ENCODE peak calls at places on chromosomes 7 and 10, in seven cellular contexts. H is body of pancreas, V is prostate gland, U is IMR-90, S is esophagus muscularis mucosa, F is adrenal gland, N is suprapubic skin. G is an unnamed sample.

GRCh38 chr7:143882020-143882610 is 19.9 kb downstream of the TCAF1 start:
- DNase-seq in N (no peak), F (peak; percentile 77), V (peak; percentile 36), U (peak; percentile 59), S (peak; percentile 91), H (no peak), G (no peak)

GRCh38 chr7:148116954-148117353 is 473.6 kb upstream of the C7orf33 start:
- DNase-seq in S (no peak), V (no peak), U (no peak), H (no peak), N (no peak), F (no peak), G (no peak)

GRCh38 chr10:123633106-123633505 is 33.0 kb upstream of the GPR26 start:
- DNase-seq in U (no peak), V (no peak), F (no peak), H (no peak), S (peak; percentile 42), N (no peak), G (no peak)

GRCh38 chr10:52688906-52689305 is 83.7 kb downstream of the MBL2 start:
- DNase-seq in F (no peak), V (no peak), S (no peak), N (no peak), U (no peak), H (no peak), G (no peak)

GRCh38 chr10:130763491-130763890 is 548.0 kb downstream of the TCERG1L start:
- DNase-seq in S (no peak), U (no peak), N (peak; percentile 29), H (no peak), V (no peak), F (no peak), G (no peak)

GRCh38 chr7:33909755-33910154 is 4.4 kb downstream of the BMPER start:
- DNase-seq in N (no peak), U (no peak), F (no peak), V (no peak), S (no peak), H (no peak), G (no peak)

GRCh38 chr7:127888825-127889224 is 142.4 kb downstream of the LRRC4 start:
- DNase-seq in F (no peak), N (no peak), H (no peak), S (no peak), U (no peak), V (no peak), G (no peak)

GRCh38 chr7:139541600-139542307 is 18.3 kb downstream of the CLEC2L start:
- DNase-seq in H (no peak), U (no peak), F (no peak), S (no peak), N (no peak), V (no peak), G (no peak)

GRCh38 chr10:88838766-88839165 is 12.9 kb downstream of the ANKRD22 start:
- DNase-seq in V (no peak), S (no peak), F (no peak), U (no peak), N (no peak), H (no peak), G (no peak)

GRCh38 chr10:88841316-88842111 is 10.1 kb downstream of the ANKRD22 start:
- DNase-seq in F (no peak), V (no peak), H (no peak), U (no peak), S (no peak), N (no peak), G (no peak)

GRCh38 chr10:88843171-88843570 is 8.5 kb downstream of the ANKRD22 start:
- DNase-seq in S (no peak), U (no peak), H (no peak), F (no peak), V (no peak), N (no peak), G (no peak)

GRCh38 chr10:88840881-88841280 is 10.8 kb downstream of the ANKRD22 start:
- DNase-seq in N (no peak), F (no peak), S (no peak), U (no peak), V (no peak), H (no peak), G (no peak)

DNA sequence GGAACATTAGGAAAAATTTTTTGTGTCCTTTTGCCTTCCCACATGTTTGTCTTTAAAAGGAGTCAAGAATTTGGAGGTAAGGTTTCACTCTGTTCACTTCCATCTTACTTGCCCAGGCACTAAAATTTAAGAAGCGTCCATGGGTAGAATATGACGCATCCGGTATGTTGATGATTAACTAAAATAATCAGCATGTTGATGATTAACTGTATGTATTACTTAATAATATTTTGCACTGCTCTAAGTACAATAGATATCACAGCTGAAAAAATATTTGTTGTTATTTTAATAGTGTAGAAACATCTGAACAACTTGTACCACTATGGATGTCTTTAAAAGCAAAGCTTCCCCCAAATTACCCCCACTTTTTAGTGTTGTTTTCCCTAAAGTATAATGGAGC is 11.5 kb downstream of the ANKRD22 start:
- DNase-seq in V (no peak), H (no peak), S (no peak), U (no peak), F (no peak), N (no peak), G (no peak)
- TF ChIP-seq POLR2A in V (no peak), H (no peak), S (no peak), U (no peak), F (no peak), N (no peak), G (no peak)

GRCh38 chr10:58350023-58350422 is 15.2 kb downstream of the UBE2D1 start:
- DNase-seq in V (no peak), H (no peak), S (no peak), U (no peak), N (no peak), F (no peak), G (no peak)
- TF ChIP-seq POLR2A in V (no peak), H (no peak), S (no peak), U (no peak), N (no peak), F (no peak), G (no peak)

GRCh38 chr7:44801890-44802289 is 5.4 kb downstream of the PPIA start:
- DNase-seq in F (no peak), S (no peak), U (peak; percentile 37), H (no peak), V (no peak), N (no peak), G (no peak)
- TF ChIP-seq POLR2A in F (no peak), S (no peak), U (no peak), H (no peak), V (no peak), N (no peak), G (no peak)

DNA sequence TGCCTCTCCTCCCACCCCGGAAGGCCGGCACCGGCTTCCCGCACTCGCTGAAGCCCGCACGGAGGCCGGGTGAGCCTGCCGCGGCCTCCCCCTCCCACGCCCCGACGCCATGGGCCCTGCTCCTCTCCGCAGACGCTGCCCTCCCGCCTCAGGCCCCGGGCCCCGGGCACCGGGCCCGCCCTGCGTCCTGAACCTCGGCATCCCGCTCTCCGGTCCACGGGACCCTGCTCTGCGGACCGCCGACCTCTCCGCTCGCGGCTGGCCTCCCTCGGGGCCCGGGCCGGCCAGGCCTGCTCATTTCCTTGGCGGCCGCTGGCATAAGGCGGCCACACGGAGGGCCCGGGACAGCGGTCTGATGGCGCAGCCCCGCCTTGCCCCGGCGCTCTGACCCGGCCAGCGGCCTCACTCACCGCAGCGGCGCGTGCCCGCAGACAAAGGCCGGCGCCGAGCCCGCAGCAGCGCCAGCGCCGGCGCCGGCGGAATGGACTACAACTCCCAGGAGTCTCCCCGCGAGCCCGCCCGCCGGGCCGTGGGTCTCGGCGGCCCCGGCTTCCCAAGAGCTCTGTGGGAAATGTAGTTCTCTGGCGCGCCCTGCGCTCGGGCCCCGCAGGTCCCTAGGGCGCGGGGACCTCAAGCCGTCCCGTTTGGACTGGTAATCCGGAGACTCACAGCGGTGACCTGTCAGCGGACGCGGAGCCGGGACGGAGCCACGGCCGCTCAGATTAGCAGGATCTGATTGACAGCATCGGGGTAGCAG is at the start of gene ZNF32:
- DNase-seq in U (peak; percentile 83), F (peak; percentile 87), S (no peak), N (peak; percentile 85), V (peak; percentile 77), H (peak; percentile 84), G (peak; percentile 50)
- TF ChIP-seq POLR2A in U (no peak), F (peak; percentile 23), S (no peak), N (no peak), V (peak; percentile 20), H (peak; percentile 56), G (peak; percentile 32)

DNA sequence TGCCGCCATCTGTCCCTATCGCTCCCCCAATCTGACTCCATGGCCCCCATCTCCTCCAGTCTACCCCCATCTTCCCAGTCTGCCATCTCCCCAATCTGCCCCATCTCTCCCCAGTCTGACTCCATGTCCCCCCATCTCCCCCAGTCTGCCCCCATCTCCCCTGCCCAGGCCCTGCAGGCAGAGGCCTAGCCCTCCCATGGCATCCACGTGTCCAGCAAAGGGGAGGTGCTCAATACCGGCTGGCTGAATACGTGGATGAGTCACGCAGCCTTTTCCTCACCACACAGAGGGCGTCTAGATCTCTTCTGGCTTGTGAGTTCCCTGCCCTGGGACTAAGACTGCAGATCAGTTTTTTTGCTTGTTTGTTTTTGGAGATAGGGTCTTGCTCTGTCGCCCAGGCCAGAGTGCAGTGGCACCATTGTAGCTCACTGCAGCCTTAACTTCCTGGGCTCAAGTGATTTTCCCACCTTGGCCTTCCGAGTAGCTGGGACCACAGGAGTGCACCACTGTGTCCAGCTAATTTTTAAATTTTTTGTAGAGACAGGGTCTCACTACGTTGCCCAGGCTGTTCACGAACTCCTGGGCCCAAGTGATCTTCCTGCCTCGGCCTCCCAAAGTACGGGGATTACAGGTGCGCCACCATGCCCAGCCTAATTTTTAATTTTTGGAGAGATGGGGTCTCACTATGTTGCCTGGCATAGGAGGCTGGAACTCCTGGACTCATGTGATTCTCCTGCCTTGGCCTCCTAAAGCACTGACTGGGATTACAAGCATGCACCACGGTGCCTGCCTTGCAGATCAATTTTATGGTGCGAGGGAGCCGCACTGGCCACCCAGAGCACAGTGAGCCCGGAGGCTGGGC is 15.3 kb upstream of the GPR146 start:
- DNase-seq in F (peak; percentile 95), U (peak; percentile 95), S (peak; percentile 96), H (peak; percentile 81), V (peak; percentile 84), N (peak; percentile 87), G (peak; percentile 100)
- TF ChIP-seq POLR2A in F (no peak), U (peak; percentile 13), S (no peak), H (no peak), V (peak; percentile 51), N (no peak), G (peak; percentile 77)

G was measured in H54.